ENCODE peak calls at places on chromosome 22, in ten cellular contexts. Z is lower leg skin, C is OCI-LY7, F is spleen, G is upper lobe of right lung, J is Caco-2, M is HFF-Myc, S is endothelial cell, I is sigmoid colon, Q is gastrocnemius medialis. E is an unnamed sample.

GRCh38 chr22:45804319-45804985 is 132.8 kb downstream of the ATXN10 start:
- DNase-seq in M (no peak), F (no peak), I (no peak), Q (no peak), C (no peak), G (no peak), S (no peak), J (no peak), Z (no peak), E (no peak)

GRCh38 chr22:28801845-28802594 is 1.7 kb upstream of the XBP1 start:
- DNase-seq in S (no peak), M (no peak), I (no peak), G (no peak), J (no peak), F (no peak), C (peak; percentile 54), Z (no peak), Q (no peak), E (no peak)

GRCh38 chr22:44000123-44000522 is 24.0 kb upstream of the PARVB start:
- DNase-seq in C (no peak), Q (no peak), I (no peak), J (no peak), S (no peak), F (no peak), M (no peak), Z (no peak), G (peak; percentile 3), E (no peak)

GRCh38 chr22:28736296-28737155 is 5.1 kb downstream of the CHEK2 start:
- DNase-seq in G (no peak), I (no peak), J (no peak), Z (no peak), S (no peak), F (no peak), C (no peak), Q (no peak), M (no peak), E (no peak)

GRCh38 chr22:27383896-27384295 is 417.7 kb downstream of the MN1 start:
- DNase-seq in G (no peak), I (no peak), C (no peak), J (no peak), F (no peak), Z (no peak), M (no peak), S (no peak), Q (no peak), E (no peak)

GRCh38 chr22:20114506-20115475 is 1.1 kb upstream of the RANBP1 start:
- DNase-seq in F (peak; percentile 79), G (no peak), I (no peak), Z (no peak), C (no peak), J (no peak), M (no peak), S (no peak), Q (no peak), E (no peak)

GRCh38 chr22:28019360-28019759 is 100.3 kb upstream of the PITPNB start:
- DNase-seq in I (peak; percentile 61), M (no peak), Z (no peak), J (peak; percentile 15), S (no peak), C (no peak), F (peak; percentile 65), G (peak; percentile 48), Q (peak; percentile 92), E (peak; percentile 37)

GRCh38 chr22:44363214-44363979 is 50.6 kb upstream of the SHISAL1 start:
- DNase-seq in Z (peak; percentile 59), F (peak; percentile 86), J (no peak), S (no peak), I (peak; percentile 97), G (peak; percentile 89), M (peak; percentile 92), Q (no peak), C (no peak), E (no peak)

GRCh38 chr22:44818727-44819126 is 66.4 kb downstream of the ARHGAP8 start:
- DNase-seq in G (no peak), Z (no peak), J (no peak), M (no peak), I (no peak), Q (no peak), F (peak; percentile 36), S (no peak), C (no peak), E (no peak)

GRCh38 chr22:36411589-36412258 is 24.0 kb upstream of the MYH9 start:
- DNase-seq in C (no peak), S (no peak), Z (no peak), M (no peak), G (no peak), Q (no peak), I (no peak), J (no peak), F (no peak), E (no peak)

GRCh38 chr22:32564170-32565001 is 89.8 kb downstream of the FBXO7 start:
- DNase-seq in S (no peak), F (no peak), M (no peak), C (no peak), J (no peak), G (no peak), Q (no peak), Z (no peak), I (peak; percentile 59), E (no peak)

GRCh38 chr22:41094036-41094435 is 1.6 kb downstream of the EP300 start:
- DNase-seq in M (no peak), I (no peak), Z (no peak), G (no peak), C (peak; percentile 63), S (no peak), F (no peak), Q (no peak), J (no peak), E (no peak)

GRCh38 chr22:40510965-40511364 is 125.6 kb downstream of the MRTFA start:
- DNase-seq in M (no peak), C (no peak), Q (no peak), I (no peak), G (no peak), Z (no peak), S (no peak), J (no peak), F (no peak), E (no peak)

GRCh38 chr22:18152519-18152918 is 2.5 kb downstream of the USP18 start:
- DNase-seq in M (no peak), Q (no peak), S (no peak), Z (no peak), C (no peak), F (no peak), J (no peak), I (no peak), G (peak; percentile 37), E (no peak)

GRCh38 chr22:18154821-18155390 is 4.9 kb downstream of the USP18 start:
- DNase-seq in C (no peak), I (no peak), S (no peak), Q (no peak), F (no peak), M (no peak), Z (no peak), G (no peak), J (no peak), E (no peak)

GRCh38 chr22:18157714-18158028 is 7.7 kb downstream of the USP18 start:
- DNase-seq in S (no peak), J (no peak), Z (no peak), G (peak; percentile 57), C (no peak), I (no peak), F (no peak), Q (no peak), M (no peak), E (no peak)

DNA sequence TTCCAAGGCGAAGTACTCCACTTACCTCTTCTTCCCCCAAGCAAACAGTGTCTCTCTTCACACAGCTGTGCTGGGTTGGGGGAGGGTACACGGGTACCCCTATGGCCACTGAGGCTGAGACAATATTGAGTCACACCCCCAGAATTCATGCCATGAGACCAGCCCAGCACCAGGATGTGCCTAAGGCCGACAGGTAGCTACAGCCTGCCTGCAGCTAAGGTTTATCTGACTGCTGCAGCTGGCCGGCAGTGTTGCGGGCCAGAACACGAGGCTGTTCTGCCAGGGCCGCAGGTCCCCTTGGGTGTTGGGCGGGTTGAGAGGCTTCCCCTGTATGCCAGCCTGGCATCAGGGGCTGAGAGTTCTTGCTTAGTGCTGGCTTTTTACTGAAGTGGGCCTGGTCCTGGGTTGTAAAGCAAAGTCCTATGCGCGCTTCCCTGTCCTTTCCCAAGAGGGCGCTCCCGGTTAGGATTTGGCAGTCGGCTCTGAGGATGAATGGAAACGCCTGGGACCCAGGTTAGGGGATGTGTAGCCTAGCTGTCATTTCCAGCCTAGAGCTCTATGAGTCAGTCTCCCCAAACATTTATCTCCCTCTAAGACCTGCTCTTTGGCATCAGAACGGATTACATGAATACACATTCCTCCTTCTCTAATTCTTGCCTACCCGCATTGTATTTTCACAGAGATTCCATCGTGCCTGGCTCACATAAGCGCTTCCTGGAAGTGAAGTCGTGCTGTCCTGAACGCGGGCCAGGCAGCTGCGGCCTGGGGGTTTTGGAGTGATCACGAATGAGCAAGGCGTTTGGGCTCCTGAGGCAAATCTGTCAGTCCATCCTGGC is 7.1 kb downstream of the USP18 start:
- DNase-seq in M (peak; percentile 84), Z (no peak), F (peak; percentile 67), G (peak; percentile 62), Q (peak; percentile 34), I (peak; percentile 84), C (peak; percentile 61), S (peak; percentile 90), J (peak; percentile 77), E (peak; percentile 43)
- TF ChIP-seq CTCF in M (peak; percentile 86), Z (no peak), F (peak; percentile 24), G (peak; percentile 59), Q (peak; percentile 46), I (peak; percentile 59), C (peak; percentile 84), S (peak; percentile 40), J (peak; percentile 82), E (peak; percentile 39)

GRCh38 chr22:35352214-35353111 is 28.4 kb upstream of the HMOX1 start:
- DNase-seq in Z (peak; percentile 62), F (peak; percentile 94), I (peak; percentile 88), C (peak; percentile 91), Q (peak; percentile 57), G (peak; percentile 90), S (peak; percentile 49), J (no peak), M (no peak), E (no peak)
- TF ChIP-seq CTCF in Z (no peak), F (no peak), I (no peak), C (peak; percentile 66), Q (peak; percentile 22), G (peak; percentile 30), S (no peak), J (peak; percentile 45), M (no peak), E (no peak)

GRCh38 chr22:34334893-34335292 is 414.6 kb upstream of the LARGE1 start:
- DNase-seq in M (no peak), F (no peak), G (no peak), S (no peak), Q (no peak), I (no peak), Z (no peak), J (no peak), C (peak; percentile 61), E (no peak)

GRCh38 chr22:34330432-34330831 is 410.2 kb upstream of the LARGE1 start:
- DNase-seq in C (no peak), J (no peak), Z (no peak), F (no peak), G (no peak), Q (no peak), S (no peak), M (no peak), I (no peak), E (no peak)

GRCh38 chr22:34333285-34333684 is 413.0 kb upstream of the LARGE1 start:
- DNase-seq in I (no peak), C (no peak), J (no peak), S (no peak), F (no peak), Q (no peak), M (no peak), Z (no peak), G (no peak), E (no peak)
- TF ChIP-seq CTCF in I (no peak), C (no peak), J (no peak), S (no peak), F (no peak), Q (no peak), M (no peak), Z (no peak), G (no peak), E (no peak)

GRCh38 chr22:24325105-24325757 is 54.6 kb downstream of the SPECC1L start:
- DNase-seq in C (peak; percentile 79), G (no peak), I (no peak), M (peak; percentile 84), Q (no peak), F (no peak), S (no peak), J (no peak), Z (no peak), E (no peak)
- TF ChIP-seq CTCF in C (peak; percentile 92), G (peak; percentile 71), I (peak; percentile 29), M (peak; percentile 68), Q (peak; percentile 47), F (peak; percentile 52), S (peak; percentile 37), J (peak; percentile 63), Z (no peak), E (no peak)

E was measured in mesothelial cell of epicardium.